ENCODE peak calls at places on chromosomes 2 and 18, in seven cellular contexts. T is transverse colon, J is kidney epithelial cell, C is natural killer cell, U is AG04449, R is HCT116, Z is WTC11. S is an unnamed sample.

GRCh38 chr18:3281456-3282400 is 19.8 kb downstream of the MYL12B start:
- DNase-seq in T (no peak), J (no peak), C (no peak), U (no peak), R (peak), Z (no peak), S (no peak)

GRCh38 chr18:48819781-48820482 is 130.8 kb downstream of the SMAD7 start:
- DNase-seq in T (peak), J (no peak), C (peak), U (no peak), R (no peak), Z (peak), S (peak)

GRCh38 chr2:110702981-110703380 is 25.1 kb upstream of the BUB1 start:
- DNase-seq in T (no peak), J (no peak), C (no peak), U (no peak), R (no peak), Z (no peak), S (no peak)

GRCh38 chr2:30641765-30642341 is 165.4 kb downstream of the CAPN13 start:
- DNase-seq in T (no peak), J (no peak), C (no peak), U (no peak), R (no peak), Z (no peak), S (no peak)

GRCh38 chr2:30412392-30413321 is 34.4 kb upstream of the LCLAT1 start:
- DNase-seq in T (peak), J (no peak), C (no peak), U (no peak), R (no peak), Z (no peak), S (no peak)

GRCh38 chr2:222518570-222519381 is 94.4 kb downstream of the SGPP2 start:
- DNase-seq in T (peak), J (peak), C (no peak), U (no peak), R (peak), Z (no peak), S (no peak)

GRCh38 chr18:76491801-76492668 is 3.0 kb downstream of the ZNF516 start:
- DNase-seq in T (peak), J (no peak), C (peak), U (no peak), R (no peak), Z (peak), S (no peak)

GRCh38 chr2:51780353-51780752 is 748.4 kb upstream of the NRXN1 start:
- DNase-seq in T (no peak), J (no peak), C (no peak), U (no peak), R (no peak), Z (no peak), S (no peak)

GRCh38 chr2:224570328-224570993 is 14.7 kb downstream of the CUL3 start:
- DNase-seq in T (no peak), J (no peak), C (no peak), U (no peak), R (no peak), Z (no peak), S (no peak)

GRCh38 chr2:55809875-55810620 is 113.5 kb downstream of the EFEMP1 start:
- DNase-seq in T (no peak), J (no peak), C (no peak), U (peak), R (no peak), Z (peak), S (no peak)

GRCh38 chr2:196453613-196454047 is 185.9 kb upstream of the CCDC150 start:
- DNase-seq in T (peak), J (peak), C (no peak), U (peak), R (peak), Z (peak), S (no peak)

GRCh38 chr2:240369725-240370585 is 65.5 kb upstream of the GPC1 start:
- DNase-seq in T (peak), J (peak), C (no peak), U (peak), R (peak), Z (no peak), S (no peak)

GRCh38 chr18:28995319-28995718 is 818.4 kb upstream of the CDH2 start:
- DNase-seq in T (no peak), J (no peak), C (no peak), U (no peak), R (peak), Z (no peak), S (no peak)

GRCh38 chr2:48474599-48475298 is 55.2 kb upstream of the STON1 start:
- DNase-seq in T (no peak), J (no peak), C (no peak), U (no peak), R (no peak), Z (no peak), S (no peak)

GRCh38 chr18:71105078-71105819 is 816.4 kb downstream of the SOCS6 start:
- DNase-seq in T (no peak), J (no peak), C (no peak), U (no peak), R (no peak), Z (no peak), S (no peak)

GRCh38 chr2:96626553-96626942 is 11.6 kb downstream of the KANSL3 start:
- DNase-seq in T (no peak), J (no peak), C (no peak), U (no peak), R (no peak), Z (no peak), S (no peak)

GRCh38 chr18:36309436-36310391 is 12.2 kb downstream of the FHOD3 start:
- DNase-seq in T (no peak), J (peak), C (no peak), U (peak), R (peak), Z (no peak), S (peak)

GRCh38 chr18:46596119-46596518 is 60.9 kb downstream of the LOXHD1 start:
- DNase-seq in T (no peak), J (no peak), C (no peak), U (no peak), R (no peak), Z (no peak), S (no peak)

GRCh38 chr2:196233033-196233807 is 61.8 kb upstream of the STK17B start:
- DNase-seq in T (peak), J (no peak), C (no peak), U (no peak), R (peak), Z (no peak), S (no peak)

GRCh38 chr18:37385846-37386435 is 179.7 kb downstream of the CELF4 start:
- DNase-seq in T (no peak), J (no peak), C (no peak), U (no peak), R (peak), Z (no peak), S (no peak)

GRCh38 chr2:61471905-61472805 is 1.3 kb upstream of the USP34 start:
- DNase-seq in T (peak), J (no peak), C (no peak), U (no peak), R (no peak), Z (no peak), S (no peak)

GRCh38 chr2:26696352-26696816 is 3.9 kb downstream of the KCNK3 start:
- DNase-seq in T (no peak), J (peak), C (no peak), U (peak), R (peak), Z (no peak), S (no peak)

GRCh38 chr18:11078491-11078890 is 70.9 kb downstream of the PIEZO2 start:
- DNase-seq in T (no peak), J (no peak), C (no peak), U (no peak), R (no peak), Z (no peak), S (no peak)

GRCh38 chr2:101827246-101827645 is 129.7 kb downstream of the MAP4K4 start:
- DNase-seq in T (no peak), J (peak), C (no peak), U (peak), R (no peak), Z (no peak), S (no peak)

GRCh38 chr2:236369606-236370005 is 105.4 kb upstream of the ASB18 start:
- DNase-seq in T (no peak), J (no peak), C (no peak), U (no peak), R (no peak), Z (no peak), S (no peak)

GRCh38 chr2:148052687-148053086 is 31.8 kb downstream of the MBD5 start:
- DNase-seq in T (no peak), J (no peak), C (no peak), U (no peak), R (no peak), Z (no peak), S (no peak)

GRCh38 chr2:73069041-73069854 is 2.3 kb downstream of the SFXN5 start:
- DNase-seq in T (no peak), J (no peak), C (no peak), U (no peak), R (no peak), Z (no peak), S (no peak)

GRCh38 chr2:73070651-73071451 is 661 bp downstream of the SFXN5 start:
- DNase-seq in T (peak), J (peak), C (peak), U (peak), R (peak), Z (peak), S (peak)

GRCh38 chr2:73072416-73072815 is 904 bp upstream of the SFXN5 start:
- DNase-seq in T (no peak), J (no peak), C (no peak), U (no peak), R (no peak), Z (no peak), S (no peak)

GRCh38 chr2:73069855-73070650 is 1.5 kb downstream of the SFXN5 start:
- DNase-seq in T (no peak), J (no peak), C (no peak), U (no peak), R (no peak), Z (no peak), S (no peak)

GRCh38 chr2:73071452-73072399 is at the start of gene SFXN5:
- DNase-seq in T (peak), J (no peak), C (peak), U (no peak), R (peak), Z (peak), S (peak)
- TF ChIP-seq CTCF in T (no peak), J (no peak), C (no peak), U (peak), R (no peak), Z (no peak), S (peak)

DNA sequence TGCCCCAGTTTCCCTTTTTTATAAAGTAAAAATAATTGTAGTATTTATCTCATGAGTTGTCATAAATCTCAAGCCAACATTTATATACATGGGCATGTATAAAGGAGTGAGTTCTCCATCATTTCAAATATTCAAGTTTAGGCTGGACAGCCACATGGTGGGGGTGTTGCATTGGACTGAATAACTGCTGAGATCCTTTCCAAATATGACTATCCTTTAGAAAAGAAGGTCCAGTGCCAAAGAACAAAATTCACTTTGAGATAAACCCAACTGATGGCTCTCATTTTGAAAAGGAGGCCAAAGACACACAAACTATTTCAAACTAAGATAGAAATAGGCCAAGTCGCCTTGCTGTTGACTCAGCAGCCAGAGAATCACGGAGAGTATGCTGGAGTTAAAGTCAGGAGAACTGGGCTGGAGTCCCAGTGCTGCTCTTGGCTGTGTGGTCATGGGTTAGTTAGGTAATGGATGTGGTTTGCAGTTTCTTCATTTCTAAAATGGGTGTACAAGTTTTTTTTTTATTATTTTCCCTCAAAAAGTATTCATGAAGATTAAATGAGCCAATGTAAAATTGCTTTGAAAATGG is 204.4 kb upstream of the LRATD1 start:
- DNase-seq in T (peak), J (no peak), C (no peak), U (peak), R (no peak), Z (no peak), S (no peak)
- TF ChIP-seq CTCF in T (no peak), J (no peak), C (no peak), U (peak), R (no peak), Z (no peak), S (peak)

DNA sequence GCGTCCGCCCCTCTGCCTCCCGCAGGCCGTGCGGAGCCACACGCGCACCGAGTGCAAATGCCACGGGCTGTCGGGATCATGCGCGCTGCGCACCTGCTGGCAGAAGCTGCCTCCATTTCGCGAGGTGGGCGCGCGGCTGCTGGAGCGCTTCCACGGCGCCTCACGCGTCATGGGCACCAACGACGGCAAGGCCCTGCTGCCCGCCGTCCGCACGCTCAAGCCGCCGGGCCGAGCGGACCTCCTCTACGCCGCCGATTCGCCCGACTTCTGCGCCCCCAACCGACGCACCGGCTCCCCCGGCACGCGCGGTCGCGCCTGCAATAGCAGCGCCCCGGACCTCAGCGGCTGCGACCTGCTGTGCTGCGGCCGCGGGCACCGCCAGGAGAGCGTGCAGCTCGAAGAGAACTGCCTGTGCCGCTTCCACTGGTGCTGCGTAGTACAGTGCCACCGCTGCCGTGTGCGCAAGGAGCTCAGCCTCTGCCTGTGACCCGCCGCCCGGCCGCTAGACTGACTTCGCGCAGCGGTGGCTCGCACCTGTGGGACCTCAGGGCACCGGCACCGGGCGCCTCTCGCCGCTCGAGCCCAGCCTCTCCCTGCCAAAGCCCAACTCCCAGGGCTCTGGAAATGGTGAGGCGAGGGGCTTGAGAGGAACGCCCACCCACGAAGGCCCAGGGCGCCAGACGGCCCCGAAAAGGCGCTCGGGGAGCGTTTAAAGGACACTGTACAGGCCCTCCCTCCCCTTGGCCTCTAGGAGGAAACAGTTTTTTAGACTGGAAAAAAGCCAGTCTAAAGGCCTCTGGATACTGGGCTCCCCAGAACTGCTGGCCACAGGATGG is 7.1 kb upstream of the WNT10A start:
- DNase-seq in T (no peak), J (no peak), C (no peak), U (no peak), R (no peak), Z (peak), S (no peak)
- TF ChIP-seq CTCF in T (no peak), J (no peak), C (no peak), U (no peak), R (no peak), Z (no peak), S (no peak)

GRCh38 chr2:45205985-45206384 is 196.7 kb upstream of the SIX2 start:
- DNase-seq in T (no peak), J (no peak), C (no peak), U (no peak), R (no peak), Z (no peak), S (no peak)
- TF ChIP-seq CTCF in T (no peak), J (no peak), C (no peak), U (no peak), R (no peak), Z (no peak), S (no peak)

GRCh38 chr2:32960238-32960637 is 13.5 kb downstream of the LTBP1 start:
- DNase-seq in T (no peak), J (no peak), C (no peak), U (no peak), R (no peak), Z (no peak), S (no peak)
- TF ChIP-seq CTCF in T (no peak), J (no peak), C (no peak), U (no peak), R (no peak), Z (no peak), S (no peak)

DNA sequence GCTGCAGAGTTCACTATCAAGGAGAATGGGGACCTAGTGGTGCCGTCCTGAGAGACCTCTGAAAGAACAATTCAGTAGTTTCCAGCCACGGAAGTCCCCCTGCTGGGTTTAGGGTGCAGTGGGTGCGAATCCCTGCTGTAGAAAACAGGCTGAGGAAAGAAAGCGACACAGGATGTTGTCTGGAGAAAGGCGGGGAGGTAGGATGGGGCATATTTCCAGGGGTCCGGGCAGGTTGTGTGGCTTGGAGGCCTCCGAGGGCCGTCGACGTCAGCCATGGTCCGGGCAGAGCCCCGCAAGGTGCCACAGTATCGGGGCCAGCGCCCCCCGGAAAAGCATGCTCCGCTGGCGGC is 807 bp upstream of the CREB1 start:
- DNase-seq in T (peak), J (no peak), C (no peak), U (no peak), R (no peak), Z (no peak), S (no peak)
- TF ChIP-seq CTCF in T (no peak), J (peak), C (no peak), U (peak), R (no peak), Z (no peak), S (no peak)

DNA sequence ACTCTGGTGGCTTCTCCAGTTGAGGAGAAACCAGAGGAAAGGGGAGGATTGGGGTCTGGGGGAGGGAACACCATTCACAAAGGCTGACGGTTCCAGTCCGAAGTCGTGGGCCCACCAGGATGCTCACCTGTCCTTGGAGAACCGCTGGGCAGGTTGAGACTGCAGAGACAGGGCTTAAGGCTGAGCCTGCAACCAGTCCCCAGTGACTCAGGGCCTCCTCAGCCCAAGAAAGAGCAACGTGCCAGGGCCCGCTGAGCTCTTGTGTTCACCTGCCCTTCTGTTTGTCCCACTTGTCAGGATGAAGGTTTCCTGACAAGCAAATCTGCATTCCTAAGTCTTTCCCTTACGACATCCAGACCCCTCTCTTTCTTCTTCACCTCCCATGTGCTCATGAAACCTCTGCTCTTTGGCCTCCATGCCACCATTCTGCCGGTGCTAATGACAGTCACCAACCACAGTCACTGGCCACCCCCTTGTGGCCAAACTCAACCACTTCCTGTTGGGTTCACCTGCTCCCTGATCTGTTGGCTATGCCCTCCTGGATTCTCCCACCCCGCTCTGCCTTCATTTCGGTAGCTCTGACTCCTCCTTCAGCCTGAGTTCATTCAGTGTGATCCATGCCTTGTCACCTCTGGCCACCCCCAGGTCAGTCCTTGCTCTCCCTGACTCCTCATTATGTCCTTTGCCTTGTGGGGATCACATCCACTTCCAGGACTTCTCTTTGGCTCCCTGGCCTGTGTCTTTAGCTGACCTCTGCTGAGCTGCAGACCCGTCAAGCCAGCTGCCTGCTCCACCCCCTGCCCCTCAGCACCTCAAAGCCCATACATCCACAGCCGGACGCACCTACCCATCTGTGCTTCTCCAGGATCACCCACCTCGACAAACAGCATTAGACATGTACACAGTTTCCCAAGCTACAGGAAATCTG is 17.6 kb downstream of the EMX1 start:
- DNase-seq in T (peak), J (no peak), C (no peak), U (no peak), R (peak), Z (peak), S (no peak)
- TF ChIP-seq CTCF in T (peak), J (peak), C (no peak), U (no peak), R (peak), Z (no peak), S (peak)

GRCh38 chr2:178796079-178796677 is 11.0 kb downstream of the TTN start:
- DNase-seq in T (no peak), J (no peak), C (no peak), U (peak), R (peak), Z (no peak), S (no peak)
- TF ChIP-seq CTCF in T (peak), J (peak), C (peak), U (peak), R (peak), Z (no peak), S (peak)